ENCODE peak calls at places on chromosomes 11 and 22, in four cellular contexts. E is left lung, Q is cardiac fibroblast, J is skeletal muscle cell. B is an unnamed sample.

GRCh38 chr11:130737866-130738431 is 178.3 kb downstream of the SNX19 start:
- DNase-seq in J (peak), E (no peak), Q (peak), B (no peak)

GRCh38 chr11:27193434-27194225 is 153.0 kb downstream of the BBOX1 start:
- DNase-seq in E (no peak), J (no peak), Q (no peak), B (no peak)

GRCh38 chr11:32006799-32007388 is 84.0 kb upstream of the RCN1 start:
- DNase-seq in Q (peak), E (no peak), J (no peak), B (no peak)

GRCh38 chr11:112485280-112485679 is 224.6 kb upstream of the PLET1 start:
- DNase-seq in Q (no peak), J (no peak), E (no peak), B (no peak)

GRCh38 chr11:134346101-134346975 is 14.6 kb downstream of the GLB1L2 start:
- DNase-seq in Q (no peak), E (no peak), J (no peak), B (no peak)

GRCh38 chr11:32430586-32431357 is 4.6 kb downstream of the WT1 start:
- DNase-seq in E (no peak), Q (peak), J (no peak), B (no peak)

GRCh38 chr11:15967166-15967565 is 389.2 kb downstream of the SOX6 start:
- DNase-seq in Q (peak), E (no peak), J (no peak), B (no peak)

GRCh38 chr22:40082184-40082583 is 87.4 kb downstream of the FAM83F start:
- DNase-seq in E (no peak), Q (no peak), J (no peak), B (no peak)

GRCh38 chr11:61495801-61496601 is 12.5 kb upstream of the LRRC10B start:
- DNase-seq in J (peak), E (no peak), Q (no peak), B (no peak)